ENCODE peak calls at places on chromosomes 7 and 10, in four cellular contexts. One of them, this sample, is unnamed.

GRCh38 chr10:86520871-86521619 is 547 bp downstream of the WAPL start:
- DNase-seq in iris pigment epithelial cell: peak; percentile 63
- DNase-seq in activated naive CD4-positive, alpha-beta T cell: no peak
- DNase-seq in ELF-1: peak; percentile 71
- DNase-seq in this sample: no peak

GRCh38 chr7:101017099-101017777 is 2.6 kb upstream of the MUC17 start:
- DNase-seq in iris pigment epithelial cell: peak; percentile 89
- DNase-seq in activated naive CD4-positive, alpha-beta T cell: peak; percentile 59
- DNase-seq in ELF-1: peak; percentile 86
- DNase-seq in this sample: peak; percentile 46

GRCh38 chr7:2005746-2006145 is 227.0 kb downstream of the MAD1L1 start:
- DNase-seq in iris pigment epithelial cell: no peak
- DNase-seq in activated naive CD4-positive, alpha-beta T cell: no peak
- DNase-seq in ELF-1: no peak
- DNase-seq in this sample: no peak

GRCh38 chr7:156473476-156474240 is 166.9 kb upstream of the RNF32 start:
- DNase-seq in iris pigment epithelial cell: peak; percentile 31
- DNase-seq in activated naive CD4-positive, alpha-beta T cell: no peak
- DNase-seq in ELF-1: peak; percentile 28
- DNase-seq in this sample: no peak

GRCh38 chr10:101749511-101750016 is 26.4 kb downstream of the FGF8 start:
- DNase-seq in iris pigment epithelial cell: no peak
- DNase-seq in activated naive CD4-positive, alpha-beta T cell: no peak
- DNase-seq in ELF-1: peak; percentile 85
- DNase-seq in this sample: no peak

GRCh38 chr7:155189600-155189989 is 108.1 kb upstream of the INSIG1 start:
- DNase-seq in iris pigment epithelial cell: no peak
- DNase-seq in activated naive CD4-positive, alpha-beta T cell: no peak
- DNase-seq in ELF-1: no peak
- DNase-seq in this sample: no peak

GRCh38 chr10:133564816-133565215 is 567 bp downstream of the SYCE1 start:
- DNase-seq in iris pigment epithelial cell: no peak
- DNase-seq in activated naive CD4-positive, alpha-beta T cell: no peak
- DNase-seq in ELF-1: no peak
- DNase-seq in this sample: no peak

GRCh38 chr10:121613456-121613855 is 15.2 kb upstream of the FGFR2 start:
- DNase-seq in iris pigment epithelial cell: no peak
- DNase-seq in activated naive CD4-positive, alpha-beta T cell: no peak
- DNase-seq in ELF-1: no peak
- DNase-seq in this sample: no peak

GRCh38 chr7:99791021-99791420 is 7.0 kb upstream of the CYP3A4 start:
- DNase-seq in iris pigment epithelial cell: no peak
- DNase-seq in activated naive CD4-positive, alpha-beta T cell: no peak
- DNase-seq in ELF-1: no peak
- DNase-seq in this sample: no peak

GRCh38 chr10:103680869-103681236 is 174.5 kb downstream of the SH3PXD2A start:
- DNase-seq in iris pigment epithelial cell: no peak
- DNase-seq in activated naive CD4-positive, alpha-beta T cell: no peak
- DNase-seq in ELF-1: no peak
- DNase-seq in this sample: no peak

GRCh38 chr7:28458732-28459131 is 46.4 kb downstream of the CREB5 start:
- DNase-seq in iris pigment epithelial cell: no peak
- DNase-seq in activated naive CD4-positive, alpha-beta T cell: no peak
- DNase-seq in ELF-1: no peak
- DNase-seq in this sample: no peak

GRCh38 chr7:47232751-47233412 is 349.0 kb downstream of the TNS3 start:
- DNase-seq in iris pigment epithelial cell: no peak
- DNase-seq in activated naive CD4-positive, alpha-beta T cell: no peak
- DNase-seq in ELF-1: no peak
- DNase-seq in this sample: no peak

GRCh38 chr10:60042262-60042661 is 135.9 kb upstream of the CCDC6 start:
- DNase-seq in iris pigment epithelial cell: no peak
- DNase-seq in activated naive CD4-positive, alpha-beta T cell: no peak
- DNase-seq in ELF-1: no peak
- DNase-seq in this sample: no peak

GRCh38 chr10:123043409-123043925 is 34.7 kb downstream of the ACADSB start:
- DNase-seq in iris pigment epithelial cell: peak; percentile 73
- DNase-seq in activated naive CD4-positive, alpha-beta T cell: peak; percentile 1
- DNase-seq in ELF-1: peak; percentile 82
- DNase-seq in this sample: peak; percentile 3

GRCh38 chr10:114613237-114613979 is 44.7 kb downstream of the ABLIM1 start:
- DNase-seq in iris pigment epithelial cell: no peak
- DNase-seq in activated naive CD4-positive, alpha-beta T cell: no peak
- DNase-seq in ELF-1: no peak
- DNase-seq in this sample: no peak

GRCh38 chr7:5489991-5490536 is 66.4 kb upstream of the TNRC18 start:
- DNase-seq in iris pigment epithelial cell: peak; percentile 66
- DNase-seq in activated naive CD4-positive, alpha-beta T cell: no peak
- DNase-seq in ELF-1: no peak
- DNase-seq in this sample: no peak

GRCh38 chr7:44791278-44792219 is 4.9 kb upstream of the PPIA start:
- DNase-seq in iris pigment epithelial cell: peak; percentile 74
- DNase-seq in activated naive CD4-positive, alpha-beta T cell: no peak
- DNase-seq in ELF-1: no peak
- DNase-seq in this sample: no peak

GRCh38 chr7:23277359-23277989 is 21.7 kb upstream of the MALSU1 start:
- DNase-seq in iris pigment epithelial cell: peak; percentile 68
- DNase-seq in activated naive CD4-positive, alpha-beta T cell: no peak
- DNase-seq in ELF-1: peak; percentile 54
- DNase-seq in this sample: no peak

GRCh38 chr10:43208147-43209063 is 58.5 kb downstream of the RASGEF1A start:
- DNase-seq in iris pigment epithelial cell: no peak
- DNase-seq in activated naive CD4-positive, alpha-beta T cell: no peak
- DNase-seq in ELF-1: no peak
- DNase-seq in this sample: no peak

GRCh38 chr10:16828731-16829175 is 11.5 kb upstream of the RSU1 start:
- DNase-seq in iris pigment epithelial cell: peak; percentile 82
- DNase-seq in activated naive CD4-positive, alpha-beta T cell: no peak
- DNase-seq in ELF-1: no peak
- DNase-seq in this sample: no peak

GRCh38 chr7:70171369-70171768 is 573.1 kb downstream of the AUTS2 start:
- DNase-seq in iris pigment epithelial cell: no peak
- DNase-seq in activated naive CD4-positive, alpha-beta T cell: no peak
- DNase-seq in ELF-1: no peak
- DNase-seq in this sample: no peak

GRCh38 chr10:11264481-11265044 is 246.9 kb downstream of the CELF2 start:
- DNase-seq in iris pigment epithelial cell: no peak
- DNase-seq in activated naive CD4-positive, alpha-beta T cell: no peak
- DNase-seq in ELF-1: no peak
- DNase-seq in this sample: no peak

GRCh38 chr7:70566659-70567058 is 565.3 kb upstream of the GALNT17 start:
- DNase-seq in iris pigment epithelial cell: peak; percentile 7
- DNase-seq in activated naive CD4-positive, alpha-beta T cell: no peak
- DNase-seq in ELF-1: no peak
- DNase-seq in this sample: no peak

GRCh38 chr7:44967571-44968446 is 11.0 kb downstream of the MYO1G start:
- DNase-seq in iris pigment epithelial cell: no peak
- DNase-seq in activated naive CD4-positive, alpha-beta T cell: no peak
- DNase-seq in ELF-1: peak; percentile 66
- DNase-seq in this sample: no peak

GRCh38 chr7:99943641-99944507 is 14.5 kb upstream of the GJC3 start:
- DNase-seq in iris pigment epithelial cell: no peak
- DNase-seq in activated naive CD4-positive, alpha-beta T cell: no peak
- DNase-seq in ELF-1: peak; percentile 70
- DNase-seq in this sample: no peak

GRCh38 chr10:98425511-98426352 is 10.8 kb upstream of the PYROXD2 start:
- DNase-seq in iris pigment epithelial cell: peak; percentile 48
- DNase-seq in activated naive CD4-positive, alpha-beta T cell: no peak
- DNase-seq in ELF-1: peak; percentile 72
- DNase-seq in this sample: no peak

GRCh38 chr10:12344375-12345110 is 4.8 kb upstream of the CAMK1D start:
- DNase-seq in iris pigment epithelial cell: no peak
- DNase-seq in activated naive CD4-positive, alpha-beta T cell: no peak
- DNase-seq in ELF-1: no peak
- DNase-seq in this sample: no peak

This sample was measured in stimulated activated CD4-positive, alpha-beta T cell treated with anti-CD3 and anti-CD28 coated beads, Interleukin-1b, Interleukin-23, amount 100 ng/mL, for 1 hour.